ENCODE peak calls at places on chromosome 9, in six cellular contexts. One of them, this sample, is unnamed.

GRCh38 chr9:125233678-125234077 is 7.5 kb downstream of the HSPA5 start:
- DNase-seq in GM12891: no peak
- DNase-seq in breast epithelium: no peak
- DNase-seq in stomach: no peak
- DNase-seq in NB4: peak; percentile 32
- DNase-seq in uterus: no peak
- DNase-seq in this sample: no peak

GRCh38 chr9:95025213-95026170 is 292.0 kb downstream of the FANCC start:
- DNase-seq in GM12891: no peak
- DNase-seq in breast epithelium: no peak
- DNase-seq in stomach: peak; percentile 72
- DNase-seq in NB4: peak; percentile 19
- DNase-seq in uterus: peak; percentile 80
- DNase-seq in this sample: no peak

GRCh38 chr9:99964336-99964735 is 57.9 kb downstream of the STX17 start:
- DNase-seq in GM12891: no peak
- DNase-seq in breast epithelium: no peak
- DNase-seq in stomach: no peak
- DNase-seq in NB4: no peak
- DNase-seq in uterus: no peak
- DNase-seq in this sample: no peak

GRCh38 chr9:80797427-80797825 is 891.9 kb downstream of the TLE1 start:
- DNase-seq in GM12891: no peak
- DNase-seq in breast epithelium: no peak
- DNase-seq in stomach: no peak
- DNase-seq in NB4: no peak
- DNase-seq in uterus: no peak
- DNase-seq in this sample: no peak

GRCh38 chr9:136525207-136525606 is 20.6 kb downstream of the NOTCH1 start:
- DNase-seq in GM12891: no peak
- DNase-seq in breast epithelium: no peak
- DNase-seq in stomach: no peak
- DNase-seq in NB4: no peak
- DNase-seq in uterus: no peak
- DNase-seq in this sample: no peak

GRCh38 chr9:86176468-86176867 is 77.1 kb upstream of the GOLM1 start:
- DNase-seq in GM12891: no peak
- DNase-seq in breast epithelium: no peak
- DNase-seq in stomach: no peak
- DNase-seq in NB4: no peak
- DNase-seq in uterus: no peak
- DNase-seq in this sample: peak; percentile 57

GRCh38 chr9:22100626-22101025 is 91.5 kb upstream of the CDKN2B start:
- DNase-seq in GM12891: no peak
- DNase-seq in breast epithelium: no peak
- DNase-seq in stomach: no peak
- DNase-seq in NB4: no peak
- DNase-seq in uterus: no peak
- DNase-seq in this sample: peak; percentile 2

GRCh38 chr9:88922091-88922490 is 69.2 kb upstream of the S1PR3 start:
- DNase-seq in GM12891: no peak
- DNase-seq in breast epithelium: no peak
- DNase-seq in stomach: no peak
- DNase-seq in NB4: peak; percentile 96
- DNase-seq in uterus: no peak
- DNase-seq in this sample: no peak

GRCh38 chr9:86734762-86735161 is 212.5 kb downstream of the GAS1 start:
- DNase-seq in GM12891: no peak
- DNase-seq in breast epithelium: no peak
- DNase-seq in stomach: no peak
- DNase-seq in NB4: no peak
- DNase-seq in uterus: peak; percentile 35
- DNase-seq in this sample: no peak

GRCh38 chr9:131745611-131746010 is 5.7 kb upstream of the RAPGEF1 start:
- DNase-seq in GM12891: no peak
- DNase-seq in breast epithelium: no peak
- DNase-seq in stomach: no peak
- DNase-seq in NB4: no peak
- DNase-seq in uterus: no peak
- DNase-seq in this sample: no peak

GRCh38 chr9:137030931-137031527 is 859 bp downstream of the FUT7 start:
- DNase-seq in GM12891: no peak
- DNase-seq in breast epithelium: no peak
- DNase-seq in stomach: no peak
- DNase-seq in NB4: no peak
- DNase-seq in uterus: no peak
- DNase-seq in this sample: no peak

GRCh38 chr9:18896531-18897179 is 136.4 kb downstream of the SAXO1 start:
- DNase-seq in GM12891: no peak
- DNase-seq in breast epithelium: no peak
- DNase-seq in stomach: no peak
- DNase-seq in NB4: peak; percentile 75
- DNase-seq in uterus: no peak
- DNase-seq in this sample: no peak

GRCh38 chr9:100590481-100590880 is 12.6 kb downstream of the CAVIN4 start:
- DNase-seq in GM12891: no peak
- DNase-seq in breast epithelium: no peak
- DNase-seq in stomach: no peak
- DNase-seq in NB4: no peak
- DNase-seq in uterus: no peak
- DNase-seq in this sample: no peak

GRCh38 chr9:2087500-2088313 is 72.6 kb downstream of the SMARCA2 start:
- DNase-seq in GM12891: peak; percentile 13
- DNase-seq in breast epithelium: no peak
- DNase-seq in stomach: no peak
- DNase-seq in NB4: peak; percentile 76
- DNase-seq in uterus: no peak
- DNase-seq in this sample: peak; percentile 67

GRCh38 chr9:13568851-13569618 is 289.5 kb upstream of the MPDZ start:
- DNase-seq in GM12891: no peak
- DNase-seq in breast epithelium: no peak
- DNase-seq in stomach: no peak
- DNase-seq in NB4: no peak
- DNase-seq in uterus: no peak
- DNase-seq in this sample: no peak

GRCh38 chr9:124042168-124042775 is 30.7 kb downstream of the LHX2 start:
- DNase-seq in GM12891: no peak
- DNase-seq in breast epithelium: no peak
- DNase-seq in stomach: no peak
- DNase-seq in NB4: no peak
- DNase-seq in uterus: no peak
- DNase-seq in this sample: no peak

GRCh38 chr9:112034216-112034611 is 137.6 kb downstream of the UGCG start:
- DNase-seq in GM12891: no peak
- DNase-seq in breast epithelium: no peak
- DNase-seq in stomach: no peak
- DNase-seq in NB4: no peak
- DNase-seq in uterus: no peak
- DNase-seq in this sample: no peak

GRCh38 chr9:85077954-85078353 is 408.4 kb downstream of the NTRK2 start:
- DNase-seq in GM12891: no peak
- DNase-seq in breast epithelium: no peak
- DNase-seq in stomach: no peak
- DNase-seq in NB4: no peak
- DNase-seq in uterus: no peak
- DNase-seq in this sample: no peak

GRCh38 chr9:112884721-112885120 is 6.0 kb downstream of the SLC46A2 start:
- DNase-seq in GM12891: no peak
- DNase-seq in breast epithelium: no peak
- DNase-seq in stomach: no peak
- DNase-seq in NB4: no peak
- DNase-seq in uterus: no peak
- DNase-seq in this sample: no peak

GRCh38 chr9:5263568-5264218 is 32.5 kb downstream of the INSL4 start:
- DNase-seq in GM12891: no peak
- DNase-seq in breast epithelium: no peak
- DNase-seq in stomach: no peak
- DNase-seq in NB4: peak; percentile 45
- DNase-seq in uterus: no peak
- DNase-seq in this sample: peak; percentile 40

GRCh38 chr9:127273350-127273749 is 8.8 kb downstream of the GARNL3 start:
- DNase-seq in GM12891: no peak
- DNase-seq in breast epithelium: no peak
- DNase-seq in stomach: no peak
- DNase-seq in NB4: no peak
- DNase-seq in uterus: no peak
- DNase-seq in this sample: no peak

GRCh38 chr9:92988215-92988731 is 41.0 kb downstream of the FGD3 start:
- DNase-seq in GM12891: no peak
- DNase-seq in breast epithelium: no peak
- DNase-seq in stomach: no peak
- DNase-seq in NB4: no peak
- DNase-seq in uterus: no peak
- DNase-seq in this sample: no peak

GRCh38 chr9:37987467-37987981 is 81.5 kb downstream of the SHB start:
- DNase-seq in GM12891: no peak
- DNase-seq in breast epithelium: no peak
- DNase-seq in stomach: no peak
- DNase-seq in NB4: no peak
- DNase-seq in uterus: no peak
- DNase-seq in this sample: no peak

GRCh38 chr9:35540315-35540714 is 50.4 kb downstream of the RUSC2 start:
- DNase-seq in GM12891: no peak
- DNase-seq in breast epithelium: no peak
- DNase-seq in stomach: no peak
- DNase-seq in NB4: no peak
- DNase-seq in uterus: no peak
- DNase-seq in this sample: no peak

GRCh38 chr9:34540826-34541225 is 18.0 kb upstream of the ENHO start:
- DNase-seq in GM12891: no peak
- DNase-seq in breast epithelium: no peak
- DNase-seq in stomach: no peak
- DNase-seq in NB4: peak; percentile 48
- DNase-seq in uterus: no peak
- DNase-seq in this sample: no peak

GRCh38 chr9:127446720-127447415 is 4.3 kb downstream of the RPL12 start:
- DNase-seq in GM12891: no peak
- DNase-seq in breast epithelium: no peak
- DNase-seq in stomach: no peak
- DNase-seq in NB4: peak; percentile 46
- DNase-seq in uterus: no peak
- DNase-seq in this sample: no peak

GRCh38 chr9:27183701-27184100 is 74.7 kb downstream of the TEK start:
- DNase-seq in GM12891: no peak
- DNase-seq in breast epithelium: no peak
- DNase-seq in stomach: peak; percentile 31
- DNase-seq in NB4: peak; percentile 29
- DNase-seq in uterus: no peak
- DNase-seq in this sample: no peak

GRCh38 chr9:115395511-115396021 is 277.6 kb upstream of the TNC start:
- DNase-seq in GM12891: no peak
- DNase-seq in breast epithelium: no peak
- DNase-seq in stomach: no peak
- DNase-seq in NB4: no peak
- DNase-seq in uterus: no peak
- DNase-seq in this sample: no peak

GRCh38 chr9:86944974-86945867 is 2.1 kb downstream of the GAS1 start:
- DNase-seq in GM12891: no peak
- DNase-seq in breast epithelium: no peak
- DNase-seq in stomach: no peak
- DNase-seq in NB4: no peak
- DNase-seq in uterus: no peak
- DNase-seq in this sample: no peak

GRCh38 chr9:98117984-98118639 is 910 bp downstream of the TRIM14 start:
- DNase-seq in GM12891: no peak
- DNase-seq in breast epithelium: no peak
- DNase-seq in stomach: peak; percentile 52
- DNase-seq in NB4: peak; percentile 83
- DNase-seq in uterus: no peak
- DNase-seq in this sample: peak; percentile 65
- TF ChIP-seq POLR2A in GM12891: no peak
- TF ChIP-seq POLR2A in breast epithelium: no peak
- TF ChIP-seq POLR2A in stomach: no peak
- TF ChIP-seq POLR2A in NB4: no peak
- TF ChIP-seq POLR2A in uterus: no peak
- TF ChIP-seq POLR2A in this sample: no peak

GRCh38 chr9:122159026-122159924 is at the start of the genes MORN5 and NDUFA8:
- DNase-seq in GM12891: peak; percentile 96
- DNase-seq in breast epithelium: peak; percentile 96
- DNase-seq in stomach: peak; percentile 97
- DNase-seq in NB4: peak; percentile 94
- DNase-seq in uterus: peak; percentile 96
- DNase-seq in this sample: peak; percentile 97
- TF ChIP-seq POLR2A in GM12891: peak; percentile 66
- TF ChIP-seq POLR2A in breast epithelium: no peak
- TF ChIP-seq POLR2A in stomach: no peak
- TF ChIP-seq POLR2A in NB4: peak; percentile 86
- TF ChIP-seq POLR2A in uterus: peak; percentile 55
- TF ChIP-seq POLR2A in this sample: peak; percentile 89

GRCh38 chr9:109419531-109419930 is 78.6 kb downstream of the PTPN3 start:
- DNase-seq in GM12891: no peak
- DNase-seq in breast epithelium: no peak
- DNase-seq in stomach: no peak
- DNase-seq in NB4: peak; percentile 63
- DNase-seq in uterus: no peak
- DNase-seq in this sample: no peak

GRCh38 chr9:109417585-109418544 is 80.2 kb downstream of the PTPN3 start:
- DNase-seq in GM12891: no peak
- DNase-seq in breast epithelium: no peak
- DNase-seq in stomach: no peak
- DNase-seq in NB4: peak; percentile 71
- DNase-seq in uterus: no peak
- DNase-seq in this sample: no peak

GRCh38 chr9:109416135-109416706 is 81.9 kb downstream of the PTPN3 start:
- DNase-seq in GM12891: no peak
- DNase-seq in breast epithelium: no peak
- DNase-seq in stomach: no peak
- DNase-seq in NB4: no peak
- DNase-seq in uterus: no peak
- DNase-seq in this sample: no peak

GRCh38 chr9:109418827-109419226 is 79.3 kb downstream of the PTPN3 start:
- DNase-seq in GM12891: no peak
- DNase-seq in breast epithelium: no peak
- DNase-seq in stomach: no peak
- DNase-seq in NB4: peak; percentile 96
- DNase-seq in uterus: no peak
- DNase-seq in this sample: no peak

GRCh38 chr9:109417054-109417453 is 81.1 kb downstream of the PTPN3 start:
- DNase-seq in GM12891: no peak
- DNase-seq in breast epithelium: no peak
- DNase-seq in stomach: no peak
- DNase-seq in NB4: peak; percentile 83
- DNase-seq in uterus: no peak
- DNase-seq in this sample: no peak
- TF ChIP-seq POLR2A in GM12891: no peak
- TF ChIP-seq POLR2A in breast epithelium: no peak
- TF ChIP-seq POLR2A in stomach: no peak
- TF ChIP-seq POLR2A in NB4: peak; percentile 49
- TF ChIP-seq POLR2A in uterus: no peak
- TF ChIP-seq POLR2A in this sample: no peak

GRCh38 chr9:133168432-133168831 is 4.7 kb upstream of the GBGT1 start:
- DNase-seq in GM12891: no peak
- DNase-seq in breast epithelium: no peak
- DNase-seq in stomach: no peak
- DNase-seq in NB4: no peak
- DNase-seq in uterus: no peak
- DNase-seq in this sample: no peak
- TF ChIP-seq POLR2A in GM12891: no peak
- TF ChIP-seq POLR2A in breast epithelium: no peak
- TF ChIP-seq POLR2A in stomach: no peak
- TF ChIP-seq POLR2A in NB4: no peak
- TF ChIP-seq POLR2A in uterus: no peak
- TF ChIP-seq POLR2A in this sample: no peak

This sample was measured in erythroblast.